ENCODE peak calls at places on chromosomes 12 and 14, in five cellular contexts. One of them, this sample, is unnamed.

GRCh38 chr12:120497524-120498150 is 1.7 kb downstream of the DYNLL1 start:
- DNase-seq in HEK293T: no peak
- DNase-seq in HepG2: no peak
- DNase-seq in H1: no peak
- DNase-seq in GM12878: no peak
- DNase-seq in this sample: no peak

GRCh38 chr12:951166-951565 is 1.7 kb upstream of the RAD52 start:
- DNase-seq in HEK293T: no peak
- DNase-seq in HepG2: no peak
- DNase-seq in H1: no peak
- DNase-seq in GM12878: no peak
- DNase-seq in this sample: no peak

GRCh38 chr12:122422769-122423257 is 344 bp upstream of the CLIP1 start:
- DNase-seq in HEK293T: no peak
- DNase-seq in HepG2: peak; percentile 49
- DNase-seq in H1: no peak
- DNase-seq in GM12878: no peak
- DNase-seq in this sample: no peak

GRCh38 chr14:76977793-76978730 is 50.4 kb downstream of the IRF2BPL start:
- DNase-seq in HEK293T: no peak
- DNase-seq in HepG2: peak; percentile 52
- DNase-seq in H1: no peak
- DNase-seq in GM12878: peak; percentile 81
- DNase-seq in this sample: no peak

GRCh38 chr14:103694572-103695026 is 20.7 kb downstream of the XRCC3 start:
- DNase-seq in HEK293T: no peak
- DNase-seq in HepG2: no peak
- DNase-seq in H1: no peak
- DNase-seq in GM12878: no peak
- DNase-seq in this sample: no peak

GRCh38 chr12:34388636-34389377 is 366.5 kb downstream of the ALG10 start:
- DNase-seq in HEK293T: no peak
- DNase-seq in HepG2: no peak
- DNase-seq in H1: no peak
- DNase-seq in GM12878: no peak
- DNase-seq in this sample: no peak

GRCh38 chr12:124684971-124685688 is 117.7 kb upstream of the NCOR2 start:
- DNase-seq in HEK293T: no peak
- DNase-seq in HepG2: no peak
- DNase-seq in H1: no peak
- DNase-seq in GM12878: no peak
- DNase-seq in this sample: no peak

GRCh38 chr14:24411468-24412454 is 13.0 kb downstream of the NYNRIN start:
- DNase-seq in HEK293T: peak; percentile 70
- DNase-seq in HepG2: peak; percentile 69
- DNase-seq in H1: no peak
- DNase-seq in GM12878: no peak
- DNase-seq in this sample: no peak

GRCh38 chr12:16726879-16727278 is 120.9 kb upstream of the LMO3 start:
- DNase-seq in HEK293T: no peak
- DNase-seq in HepG2: no peak
- DNase-seq in H1: no peak
- DNase-seq in GM12878: no peak
- DNase-seq in this sample: no peak

GRCh38 chr12:52369220-52369619 is 1.9 kb upstream of the KRT85 start:
- DNase-seq in HEK293T: no peak
- DNase-seq in HepG2: no peak
- DNase-seq in H1: no peak
- DNase-seq in GM12878: no peak
- DNase-seq in this sample: no peak

GRCh38 chr12:11067514-11067913 is 5.4 kb upstream of the TAS2R46 start:
- DNase-seq in HEK293T: no peak
- DNase-seq in HepG2: no peak
- DNase-seq in H1: no peak
- DNase-seq in GM12878: no peak
- DNase-seq in this sample: no peak

GRCh38 chr12:118238888-118239287 is 103.0 kb downstream of the PEBP1 start:
- DNase-seq in HEK293T: no peak
- DNase-seq in HepG2: no peak
- DNase-seq in H1: no peak
- DNase-seq in GM12878: peak; percentile 43
- DNase-seq in this sample: no peak

GRCh38 chr12:91896725-91897515 is 248.7 kb downstream of the BTG1 start:
- DNase-seq in HEK293T: no peak
- DNase-seq in HepG2: no peak
- DNase-seq in H1: no peak
- DNase-seq in GM12878: no peak
- DNase-seq in this sample: no peak

GRCh38 chr14:54105406-54105805 is 148.8 kb upstream of the BMP4 start:
- DNase-seq in HEK293T: no peak
- DNase-seq in HepG2: no peak
- DNase-seq in H1: no peak
- DNase-seq in GM12878: no peak
- DNase-seq in this sample: no peak

GRCh38 chr14:95346820-95347219 is 27.1 kb upstream of the CLMN start:
- DNase-seq in HEK293T: no peak
- DNase-seq in HepG2: no peak
- DNase-seq in H1: no peak
- DNase-seq in GM12878: no peak
- DNase-seq in this sample: no peak

GRCh38 chr12:95509300-95509699 is 35.3 kb downstream of the METAP2 start:
- DNase-seq in HEK293T: no peak
- DNase-seq in HepG2: no peak
- DNase-seq in H1: no peak
- DNase-seq in GM12878: no peak
- DNase-seq in this sample: no peak

GRCh38 chr12:34398366-34398705 is 376.0 kb downstream of the ALG10 start:
- DNase-seq in HEK293T: no peak
- DNase-seq in HepG2: no peak
- DNase-seq in H1: no peak
- DNase-seq in GM12878: no peak
- DNase-seq in this sample: no peak

GRCh38 chr14:92439551-92440344 is 73.8 kb upstream of the RIN3 start:
- DNase-seq in HEK293T: no peak
- DNase-seq in HepG2: no peak
- DNase-seq in H1: no peak
- DNase-seq in GM12878: no peak
- DNase-seq in this sample: no peak

GRCh38 chr12:12819752-12820311 is 6.7 kb downstream of the DDX47 start:
- DNase-seq in HEK293T: no peak
- DNase-seq in HepG2: no peak
- DNase-seq in H1: no peak
- DNase-seq in GM12878: no peak
- DNase-seq in this sample: no peak

GRCh38 chr12:132078190-132078589 is 65.9 kb downstream of the DDX51 start:
- DNase-seq in HEK293T: no peak
- DNase-seq in HepG2: no peak
- DNase-seq in H1: no peak
- DNase-seq in GM12878: no peak
- DNase-seq in this sample: no peak

GRCh38 chr12:115791331-115791730 is 486.2 kb downstream of the MED13L start:
- DNase-seq in HEK293T: no peak
- DNase-seq in HepG2: no peak
- DNase-seq in H1: no peak
- DNase-seq in GM12878: no peak
- DNase-seq in this sample: no peak

GRCh38 chr14:75452900-75453816 is 25.3 kb downstream of the JDP2 start:
- DNase-seq in HEK293T: no peak
- DNase-seq in HepG2: peak; percentile 86
- DNase-seq in H1: peak; percentile 92
- DNase-seq in GM12878: no peak
- DNase-seq in this sample: peak; percentile 86

GRCh38 chr14:59013672-59014298 is 174.7 kb upstream of the DAAM1 start:
- DNase-seq in HEK293T: no peak
- DNase-seq in HepG2: peak; percentile 66
- DNase-seq in H1: no peak
- DNase-seq in GM12878: no peak
- DNase-seq in this sample: no peak

GRCh38 chr12:14396071-14396470 is 30.6 kb downstream of the ATF7IP start:
- DNase-seq in HEK293T: no peak
- DNase-seq in HepG2: no peak
- DNase-seq in H1: no peak
- DNase-seq in GM12878: peak; percentile 45
- DNase-seq in this sample: no peak

GRCh38 chr14:65810326-65810725 is 397.8 kb downstream of the FUT8 start:
- DNase-seq in HEK293T: no peak
- DNase-seq in HepG2: no peak
- DNase-seq in H1: no peak
- DNase-seq in GM12878: no peak
- DNase-seq in this sample: no peak

GRCh38 chr14:49484180-49484579 is 102.0 kb downstream of the RPS29 start:
- DNase-seq in HEK293T: no peak
- DNase-seq in HepG2: no peak
- DNase-seq in H1: no peak
- DNase-seq in GM12878: no peak
- DNase-seq in this sample: no peak

GRCh38 chr12:90067791-90068190 is 359.2 kb upstream of the ATP2B1 start:
- DNase-seq in HEK293T: no peak
- DNase-seq in HepG2: no peak
- DNase-seq in H1: no peak
- DNase-seq in GM12878: no peak
- DNase-seq in this sample: no peak

GRCh38 chr14:55451950-55452349 is 11.5 kb upstream of the TBPL2 start:
- DNase-seq in HEK293T: no peak
- DNase-seq in HepG2: no peak
- DNase-seq in H1: no peak
- DNase-seq in GM12878: no peak
- DNase-seq in this sample: no peak

GRCh38 chr14:71942904-71943694 is 10.9 kb downstream of the RGS6 start:
- DNase-seq in HEK293T: no peak
- DNase-seq in HepG2: no peak
- DNase-seq in H1: no peak
- DNase-seq in GM12878: peak; percentile 53
- DNase-seq in this sample: no peak

GRCh38 chr12:72570601-72571000 is 298.4 kb downstream of the TRHDE start:
- DNase-seq in HEK293T: peak; percentile 10
- DNase-seq in HepG2: peak; percentile 30
- DNase-seq in H1: no peak
- DNase-seq in GM12878: no peak
- DNase-seq in this sample: peak; percentile 39

GRCh38 chr14:74508844-74509428 is 15.4 kb downstream of the ISCA2 start:
- DNase-seq in HEK293T: no peak
- DNase-seq in HepG2: no peak
- DNase-seq in H1: no peak
- DNase-seq in GM12878: no peak
- DNase-seq in this sample: no peak

GRCh38 chr14:100293497-100294212 is 12.6 kb downstream of the SLC25A29 start:
- DNase-seq in HEK293T: no peak
- DNase-seq in HepG2: no peak
- DNase-seq in H1: no peak
- DNase-seq in GM12878: no peak
- DNase-seq in this sample: no peak

GRCh38 chr14:100292776-100293461 is 13.3 kb downstream of the SLC25A29 start:
- DNase-seq in HEK293T: no peak
- DNase-seq in HepG2: no peak
- DNase-seq in H1: no peak
- DNase-seq in GM12878: no peak
- DNase-seq in this sample: no peak

GRCh38 chr14:100290607-100291304 is 15.5 kb downstream of the SLC25A29 start:
- DNase-seq in HEK293T: no peak
- DNase-seq in HepG2: peak; percentile 86
- DNase-seq in H1: no peak
- DNase-seq in GM12878: no peak
- DNase-seq in this sample: no peak

GRCh38 chr14:100291305-100292075 is 14.8 kb downstream of the SLC25A29 start:
- DNase-seq in HEK293T: no peak
- DNase-seq in HepG2: no peak
- DNase-seq in H1: no peak
- DNase-seq in GM12878: no peak
- DNase-seq in this sample: no peak

GRCh38 chr14:100292301-100292775 is 13.9 kb downstream of the SLC25A29 start:
- DNase-seq in HEK293T: no peak
- DNase-seq in HepG2: no peak
- DNase-seq in H1: no peak
- DNase-seq in GM12878: no peak
- DNase-seq in this sample: no peak
- TF ChIP-seq SUZ12 in HEK293T: no peak
- TF ChIP-seq SUZ12 in HepG2: no peak
- TF ChIP-seq SUZ12 in H1: no peak
- TF ChIP-seq SUZ12 in GM12878: no peak
- TF ChIP-seq SUZ12 in this sample: no peak

GRCh38 chr12:40054554-40055226 is 51.2 kb downstream of the SLC2A13 start:
- DNase-seq in HEK293T: no peak
- DNase-seq in HepG2: no peak
- DNase-seq in H1: no peak
- DNase-seq in GM12878: no peak
- DNase-seq in this sample: no peak
- TF ChIP-seq SUZ12 in HEK293T: no peak
- TF ChIP-seq SUZ12 in HepG2: no peak
- TF ChIP-seq SUZ12 in H1: no peak
- TF ChIP-seq SUZ12 in GM12878: no peak
- TF ChIP-seq SUZ12 in this sample: no peak

GRCh38 chr12:104588048-104588942 is 131.5 kb downstream of the CHST11 start:
- DNase-seq in HEK293T: no peak
- DNase-seq in HepG2: no peak
- DNase-seq in H1: no peak
- DNase-seq in GM12878: no peak
- DNase-seq in this sample: no peak

GRCh38 chr12:104590002-104590401 is 133.3 kb downstream of the CHST11 start:
- DNase-seq in HEK293T: no peak
- DNase-seq in HepG2: no peak
- DNase-seq in H1: no peak
- DNase-seq in GM12878: no peak
- DNase-seq in this sample: no peak

GRCh38 chr12:104586325-104587048 is 129.7 kb downstream of the CHST11 start:
- DNase-seq in HEK293T: peak; percentile 17
- DNase-seq in HepG2: no peak
- DNase-seq in H1: no peak
- DNase-seq in GM12878: no peak
- DNase-seq in this sample: no peak

GRCh38 chr12:104591272-104591940 is 134.7 kb downstream of the CHST11 start:
- DNase-seq in HEK293T: no peak
- DNase-seq in HepG2: no peak
- DNase-seq in H1: no peak
- DNase-seq in GM12878: no peak
- DNase-seq in this sample: no peak

DNA sequence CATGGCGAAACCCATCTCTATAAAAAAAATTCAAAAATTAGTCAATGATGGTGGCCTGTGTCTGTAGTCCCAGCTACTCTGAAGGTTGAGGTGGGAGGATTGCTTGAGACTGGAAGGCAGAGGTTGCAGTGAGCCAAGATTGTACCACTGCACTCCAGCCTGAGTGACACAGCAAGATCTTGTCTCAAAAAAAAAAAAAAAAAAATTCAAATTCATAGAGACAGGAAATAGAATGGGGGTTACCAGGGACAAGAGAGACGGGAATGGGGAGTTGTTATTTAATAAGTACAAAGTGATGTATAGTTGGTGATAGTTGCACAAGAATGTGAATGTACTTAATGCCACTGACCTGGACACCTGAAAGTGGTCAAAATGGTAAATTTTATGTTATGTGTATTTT is 132.5 kb downstream of the CHST11 start:
- DNase-seq in HEK293T: no peak
- DNase-seq in HepG2: no peak
- DNase-seq in H1: no peak
- DNase-seq in GM12878: no peak
- DNase-seq in this sample: no peak
- TF ChIP-seq SUZ12 in HEK293T: no peak
- TF ChIP-seq SUZ12 in HepG2: no peak
- TF ChIP-seq SUZ12 in H1: no peak
- TF ChIP-seq SUZ12 in GM12878: no peak
- TF ChIP-seq SUZ12 in this sample: no peak

GRCh38 chr14:64447890-64448667 is 17.2 kb upstream of the AKAP5 start:
- DNase-seq in HEK293T: no peak
- DNase-seq in HepG2: no peak
- DNase-seq in H1: no peak
- DNase-seq in GM12878: no peak
- DNase-seq in this sample: no peak
- TF ChIP-seq SUZ12 in HEK293T: no peak
- TF ChIP-seq SUZ12 in HepG2: no peak
- TF ChIP-seq SUZ12 in H1: no peak
- TF ChIP-seq SUZ12 in GM12878: no peak
- TF ChIP-seq SUZ12 in this sample: no peak